ENCODE peak calls at places on chromosomes 11 and 22, in eight cellular contexts. F is A549, T is GM12878, P is K562, M is IMR-90, I is HepG2, B is SK-N-SH, H is H1. X is an unnamed sample.

GRCh38 chr11:65502852-65503603 is 4.2 kb downstream of the MALAT1 start:
- DNase-seq in P (peak), I (no peak), H (no peak), F (peak), M (peak), B (no peak), T (no peak), X (no peak)

GRCh38 chr11:85182437-85183109 is 444.6 kb downstream of the DLG2 start:
- DNase-seq in F (peak), I (peak), T (no peak), M (peak), H (no peak), B (peak), P (no peak), X (peak)

GRCh38 chr11:34680918-34681554 is 60.1 kb downstream of the EHF start:
- DNase-seq in M (peak), F (peak), H (no peak), T (no peak), I (peak), B (no peak), P (no peak), X (no peak)

GRCh38 chr11:11608783-11609232 is 13.0 kb downstream of the GALNT18 start:
- DNase-seq in F (peak), H (no peak), P (no peak), T (no peak), B (peak), I (no peak), M (peak), X (no peak)

GRCh38 chr11:45178890-45179663 is 32.6 kb downstream of the PRDM11 start:
- DNase-seq in F (peak), P (no peak), M (peak), I (no peak), T (no peak), H (no peak), B (no peak), X (no peak)

GRCh38 chr11:8833568-8834275 is 77.3 kb upstream of the AKIP1 start:
- DNase-seq in H (no peak), T (no peak), P (no peak), M (peak), B (no peak), I (no peak), F (no peak), X (no peak)

GRCh38 chr22:37088108-37088605 is 21.4 kb downstream of the TMPRSS6 start:
- DNase-seq in H (no peak), B (no peak), T (no peak), P (peak), M (peak), F (peak), I (no peak), X (no peak)

GRCh38 chr11:57763568-57763967 is 2.0 kb downstream of the CTNND1 start:
- DNase-seq in I (peak), F (no peak), T (no peak), M (peak), P (peak), H (no peak), B (peak), X (no peak)

GRCh38 chr22:31342389-31343125 is 3.6 kb downstream of the PATZ1 start:
- DNase-seq in H (no peak), M (no peak), B (no peak), F (no peak), I (no peak), T (no peak), P (no peak), X (peak)

GRCh38 chr22:42939941-42940653 is 74.9 kb downstream of the PACSIN2 start:
- DNase-seq in T (no peak), F (peak), H (no peak), M (peak), P (no peak), I (peak), B (no peak), X (no peak)

GRCh38 chr22:19059481-19060278 is 62.5 kb downstream of the DGCR2 start:
- DNase-seq in B (no peak), F (no peak), P (no peak), H (no peak), I (no peak), T (no peak), M (no peak), X (no peak)

GRCh38 chr11:64223001-64223651 is 2.9 kb downstream of the TRPT1 start:
- DNase-seq in M (no peak), B (no peak), P (no peak), H (no peak), I (no peak), F (no peak), T (no peak), X (no peak)

GRCh38 chr11:90512846-90513245 is 290.0 kb upstream of the CHORDC1 start:
- DNase-seq in P (no peak), F (no peak), I (no peak), H (no peak), M (no peak), B (no peak), T (no peak), X (no peak)

GRCh38 chr22:31217890-31218287 is 5.8 kb downstream of the LIMK2 start:
- DNase-seq in I (no peak), H (no peak), F (no peak), M (no peak), P (no peak), T (no peak), B (no peak), X (no peak)

GRCh38 chr22:42800731-42801536 is 56.1 kb downstream of the ARFGAP3 start:
- DNase-seq in P (no peak), M (no peak), I (peak), B (no peak), H (no peak), T (no peak), F (no peak), X (no peak)

GRCh38 chr22:46909237-46910030 is 147.0 kb downstream of the TBC1D22A start:
- DNase-seq in M (no peak), F (no peak), I (no peak), B (no peak), P (no peak), T (no peak), H (no peak), X (no peak)

GRCh38 chr11:1653541-1654387 is 24.2 kb downstream of the KRTAP5-5 start:
- DNase-seq in M (no peak), T (no peak), H (no peak), P (no peak), F (no peak), B (peak), I (no peak), X (no peak)

GRCh38 chr11:134003792-134004405 is 47.1 kb upstream of the IGSF9B start:
- DNase-seq in T (no peak), P (no peak), I (no peak), H (no peak), M (no peak), F (no peak), B (no peak), X (no peak)

GRCh38 chr11:614583-615452 is 932 bp downstream of the IRF7 start:
- DNase-seq in B (no peak), P (no peak), M (no peak), H (peak), T (no peak), F (no peak), I (no peak), X (no peak)

GRCh38 chr11:75264971-75265370 is 24.4 kb downstream of the TPBGL start:
- DNase-seq in B (no peak), I (no peak), P (no peak), T (no peak), H (no peak), M (no peak), F (no peak), X (no peak)

GRCh38 chr22:21082248-21082647 is 36.5 kb downstream of the LRRC74B start:
- DNase-seq in T (no peak), B (no peak), P (no peak), H (no peak), M (peak), F (no peak), I (no peak), X (no peak)

GRCh38 chr11:13098067-13098466 is 89.0 kb downstream of the RASSF10 start:
- DNase-seq in M (no peak), H (no peak), P (no peak), I (peak), F (peak), T (no peak), B (no peak), X (no peak)

GRCh38 chr11:87859583-87859982 is 315.7 kb downstream of the RAB38 start:
- DNase-seq in I (no peak), P (no peak), F (no peak), M (no peak), H (no peak), T (no peak), B (no peak), X (no peak)

GRCh38 chr11:128627666-128628342 is 40.4 kb upstream of the ETS1 start:
- DNase-seq in B (peak), P (no peak), H (peak), F (no peak), M (no peak), T (no peak), I (no peak), X (no peak)

GRCh38 chr11:134592391-134592990 is 180.4 kb upstream of the B3GAT1 start:
- DNase-seq in H (peak), M (no peak), P (peak), I (peak), T (no peak), B (peak), F (peak), X (peak)

GRCh38 chr11:117610045-117610444 is 187.0 kb downstream of the DSCAML1 start:
- DNase-seq in H (no peak), P (no peak), T (peak), F (peak), I (no peak), B (no peak), M (peak), X (no peak)

GRCh38 chr11:26557666-26558065 is 14.4 kb downstream of the MUC15 start:
- DNase-seq in M (no peak), F (no peak), H (no peak), P (no peak), B (no peak), T (no peak), I (no peak), X (no peak)
- TF ChIP-seq USF2 in M (no peak), F (no peak), H (no peak), P (no peak), B (no peak), T (no peak), I (no peak), X (no peak)

GRCh38 chr11:47071341-47071740 is 105.3 kb downstream of the ARFGAP2 start:
- DNase-seq in H (no peak), M (no peak), B (peak), I (no peak), P (no peak), T (no peak), F (no peak), X (no peak)

GRCh38 chr11:47070769-47071168 is 105.9 kb downstream of the ARFGAP2 start:
- DNase-seq in H (no peak), F (no peak), P (no peak), B (no peak), T (no peak), M (no peak), I (no peak), X (no peak)

GRCh38 chr11:47067401-47067800 is 109.3 kb downstream of the ARFGAP2 start:
- DNase-seq in B (no peak), F (no peak), P (peak), M (no peak), T (no peak), H (no peak), I (no peak), X (no peak)

DNA sequence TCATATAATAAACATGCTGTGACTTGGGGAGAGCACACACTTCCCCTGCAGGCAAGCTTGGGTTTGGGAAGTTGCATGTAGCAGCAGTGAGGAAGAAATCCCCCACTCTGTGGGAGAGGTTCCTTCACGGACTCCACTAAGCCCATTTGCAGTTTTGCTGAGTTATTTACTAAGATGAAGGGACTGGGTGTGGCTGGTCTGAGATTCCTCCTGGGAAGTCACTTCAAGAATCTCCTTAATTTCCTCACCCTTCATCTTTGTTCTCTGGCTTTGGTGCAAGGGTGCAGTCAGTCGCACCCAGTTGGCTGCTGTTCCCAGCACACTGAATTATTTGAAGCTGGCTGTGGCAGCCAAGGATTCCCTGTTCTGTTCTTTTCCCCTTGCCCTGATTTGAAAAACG is 104.8 kb downstream of the ARFGAP2 start:
- DNase-seq in M (no peak), I (no peak), T (no peak), H (no peak), P (no peak), B (peak), F (peak), X (no peak)
- TF ChIP-seq USF2 in M (no peak), I (no peak), T (no peak), H (no peak), P (no peak), B (no peak), F (no peak), X (no peak)

GRCh38 chr22:26484360-26484706 is 656 bp downstream of the SRRD start:
- DNase-seq in F (no peak), I (no peak), T (no peak), M (peak), B (no peak), P (peak), H (no peak), X (no peak)

GRCh38 chr22:26483043-26483438 is 542 bp downstream of the HPS4 start:
- DNase-seq in M (no peak), B (no peak), T (no peak), H (no peak), I (no peak), P (no peak), F (no peak), X (no peak)

GRCh38 chr22:26482171-26482570 is 1.4 kb downstream of the HPS4 start:
- DNase-seq in B (no peak), M (no peak), I (no peak), H (no peak), P (no peak), T (no peak), F (no peak), X (no peak)

GRCh38 chr22:26485013-26485412 is 1.3 kb downstream of the SRRD start:
- DNase-seq in T (no peak), M (no peak), I (no peak), B (no peak), P (no peak), H (no peak), F (no peak), X (no peak)

GRCh38 chr22:26483439-26484359 is at the start of the genes HPS4 and SRRD:
- DNase-seq in B (peak), T (peak), P (peak), M (peak), I (peak), H (peak), F (peak), X (peak)
- TF ChIP-seq USF2 in B (peak), T (peak), P (peak), M (peak), I (peak), H (peak), F (peak), X (peak)

DNA sequence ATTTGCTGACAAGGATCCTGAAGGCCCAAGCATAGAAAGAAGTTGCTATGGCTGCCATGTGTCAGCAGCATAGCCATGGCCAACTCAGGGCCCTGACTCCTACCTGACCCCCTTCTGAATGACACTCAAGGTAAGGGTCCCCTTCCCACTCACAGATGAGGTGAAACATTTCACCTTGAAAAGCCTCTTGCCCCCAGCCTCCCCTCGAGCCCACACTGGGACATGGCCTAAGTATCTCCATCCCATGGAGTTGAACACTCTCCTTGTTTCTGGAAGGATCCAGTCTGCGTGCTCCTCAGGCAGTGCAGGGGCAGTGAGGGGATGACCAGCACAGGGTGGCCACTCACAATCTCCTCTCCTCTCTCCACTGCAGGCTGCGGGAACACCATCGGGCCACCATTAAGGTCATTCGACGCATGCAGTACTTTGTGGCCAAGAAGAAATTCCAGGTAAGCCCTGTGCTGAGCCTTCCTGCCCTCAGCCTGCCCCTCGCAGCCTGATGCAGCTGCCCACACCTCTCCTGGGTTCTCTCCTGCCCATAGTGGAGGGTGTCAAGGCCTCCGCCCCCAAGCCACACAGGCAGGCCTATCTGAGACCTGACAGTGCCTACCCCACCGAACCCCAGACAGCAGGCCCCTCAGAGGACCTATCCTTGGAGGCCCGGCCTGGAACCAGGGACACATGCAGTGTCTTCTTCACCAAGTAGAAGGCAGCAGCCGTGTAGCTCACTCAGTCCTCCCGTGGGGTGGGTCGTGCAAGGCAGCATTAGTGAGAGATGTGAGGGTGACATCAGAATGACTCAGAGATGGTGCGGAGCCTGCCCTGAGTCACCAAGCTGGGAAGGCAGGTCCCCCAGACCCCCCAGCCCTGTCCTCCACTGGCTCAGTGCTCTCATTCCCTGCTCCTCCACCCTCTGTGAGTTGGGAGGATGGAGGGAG is 68.9 kb upstream of the KCNQ1OT1 start:
- DNase-seq in F (peak), H (peak), M (peak), B (no peak), P (peak), T (no peak), I (no peak), X (no peak)
- TF ChIP-seq USF2 in F (no peak), H (no peak), M (no peak), B (no peak), P (no peak), T (no peak), I (no peak), X (no peak)

X was measured in WTC11.